ENCODE peak calls at places on chromosomes 1 and 21, in eight cellular contexts. One of them, this sample, is unnamed.
A peak's percentile ranks its signal among the peaks of the same experiment; 100 is the strongest.

GRCh38 chr1:161099090-161099802 is 1.1 kb downstream of the KLHDC9 start:
- DNase-seq in lung: no peak
- DNase-seq in SK-N-SH: no peak
- DNase-seq in AG10803: no peak
- DNase-seq in brain microvascular endothelial cell: no peak
- DNase-seq in pancreas: no peak
- DNase-seq in A549: no peak
- DNase-seq in AG04449: no peak
- DNase-seq in this sample: no peak

GRCh38 chr1:65025794-65026193 is 59.4 kb upstream of the JAK1 start:
- DNase-seq in pancreas: no peak
- DNase-seq in brain microvascular endothelial cell: no peak
- DNase-seq in A549: no peak
- DNase-seq in lung: no peak
- DNase-seq in AG10803: no peak
- DNase-seq in AG04449: no peak
- DNase-seq in SK-N-SH: no peak
- DNase-seq in this sample: no peak

GRCh38 chr1:52588027-52588426 is 14.1 kb upstream of the GPX7 start:
- DNase-seq in SK-N-SH: no peak
- DNase-seq in brain microvascular endothelial cell: no peak
- DNase-seq in pancreas: no peak
- DNase-seq in lung: no peak
- DNase-seq in AG10803: no peak
- DNase-seq in AG04449: no peak
- DNase-seq in A549: no peak
- DNase-seq in this sample: no peak

GRCh38 chr1:64469121-64469520 is 808 bp upstream of the CACHD1 start:
- DNase-seq in AG10803: no peak
- DNase-seq in brain microvascular endothelial cell: no peak
- DNase-seq in lung: no peak
- DNase-seq in AG04449: no peak
- DNase-seq in A549: no peak
- DNase-seq in pancreas: peak; percentile 92
- DNase-seq in SK-N-SH: no peak
- DNase-seq in this sample: no peak

GRCh38 chr21:37461494-37461893 is 94.9 kb downstream of the DYRK1A start:
- DNase-seq in AG04449: no peak
- DNase-seq in lung: no peak
- DNase-seq in pancreas: no peak
- DNase-seq in AG10803: peak; percentile 58
- DNase-seq in A549: no peak
- DNase-seq in SK-N-SH: no peak
- DNase-seq in brain microvascular endothelial cell: no peak
- DNase-seq in this sample: no peak

GRCh38 chr21:41639766-41640165 is 127.1 kb downstream of the RIPK4 start:
- DNase-seq in A549: no peak
- DNase-seq in AG10803: no peak
- DNase-seq in SK-N-SH: no peak
- DNase-seq in brain microvascular endothelial cell: no peak
- DNase-seq in AG04449: no peak
- DNase-seq in pancreas: no peak
- DNase-seq in lung: no peak
- DNase-seq in this sample: no peak

GRCh38 chr1:181134543-181135461 is 46.3 kb downstream of the IER5 start:
- DNase-seq in pancreas: peak; percentile 76
- DNase-seq in lung: no peak
- DNase-seq in AG10803: peak; percentile 96
- DNase-seq in brain microvascular endothelial cell: peak; percentile 49
- DNase-seq in AG04449: peak; percentile 68
- DNase-seq in A549: no peak
- DNase-seq in SK-N-SH: peak; percentile 55
- DNase-seq in this sample: peak; percentile 79

GRCh38 chr21:46455575-46456385 is 2.9 kb upstream of the DIP2A start:
- DNase-seq in lung: no peak
- DNase-seq in brain microvascular endothelial cell: peak; percentile 58
- DNase-seq in AG10803: peak; percentile 37
- DNase-seq in SK-N-SH: no peak
- DNase-seq in A549: no peak
- DNase-seq in AG04449: no peak
- DNase-seq in pancreas: no peak
- DNase-seq in this sample: no peak

GRCh38 chr1:179025975-179026812 is 500 bp downstream of the FAM20B start:
- DNase-seq in pancreas: peak; percentile 82
- DNase-seq in lung: peak; percentile 81
- DNase-seq in AG10803: peak; percentile 44
- DNase-seq in AG04449: no peak
- DNase-seq in A549: peak; percentile 77
- DNase-seq in SK-N-SH: peak; percentile 93
- DNase-seq in brain microvascular endothelial cell: peak; percentile 32
- DNase-seq in this sample: no peak

GRCh38 chr1:43423672-43424550 is 29.8 kb downstream of the HYI start:
- DNase-seq in A549: no peak
- DNase-seq in AG04449: no peak
- DNase-seq in AG10803: no peak
- DNase-seq in lung: no peak
- DNase-seq in brain microvascular endothelial cell: no peak
- DNase-seq in pancreas: no peak
- DNase-seq in SK-N-SH: no peak
- DNase-seq in this sample: peak; percentile 16

GRCh38 chr1:111725192-111725591 is 14.0 kb downstream of the INKA2 start:
- DNase-seq in AG04449: no peak
- DNase-seq in lung: no peak
- DNase-seq in A549: no peak
- DNase-seq in brain microvascular endothelial cell: no peak
- DNase-seq in pancreas: no peak
- DNase-seq in SK-N-SH: no peak
- DNase-seq in AG10803: no peak
- DNase-seq in this sample: no peak

GRCh38 chr1:181043025-181043880 is 9.5 kb downstream of the MR1 start:
- DNase-seq in A549: no peak
- DNase-seq in AG10803: peak; percentile 49
- DNase-seq in SK-N-SH: no peak
- DNase-seq in lung: peak; percentile 74
- DNase-seq in AG04449: no peak
- DNase-seq in pancreas: no peak
- DNase-seq in brain microvascular endothelial cell: no peak
- DNase-seq in this sample: no peak

GRCh38 chr1:234656981-234657651 is 47.1 kb upstream of the IRF2BP2 start:
- DNase-seq in lung: no peak
- DNase-seq in AG10803: peak; percentile 89
- DNase-seq in A549: peak; percentile 85
- DNase-seq in AG04449: peak; percentile 74
- DNase-seq in SK-N-SH: peak; percentile 39
- DNase-seq in brain microvascular endothelial cell: peak; percentile 99
- DNase-seq in pancreas: no peak
- DNase-seq in this sample: peak; percentile 16

GRCh38 chr1:90074555-90075315 is 79.8 kb downstream of the ZNF326 start:
- DNase-seq in pancreas: no peak
- DNase-seq in lung: no peak
- DNase-seq in A549: no peak
- DNase-seq in brain microvascular endothelial cell: no peak
- DNase-seq in SK-N-SH: no peak
- DNase-seq in AG10803: peak; percentile 8
- DNase-seq in AG04449: no peak
- DNase-seq in this sample: no peak

GRCh38 chr1:165666152-165666551 is 32.2 kb downstream of the ALDH9A1 start:
- DNase-seq in pancreas: no peak
- DNase-seq in A549: no peak
- DNase-seq in AG04449: peak; percentile 29
- DNase-seq in AG10803: peak; percentile 66
- DNase-seq in lung: no peak
- DNase-seq in brain microvascular endothelial cell: no peak
- DNase-seq in SK-N-SH: no peak
- DNase-seq in this sample: no peak

GRCh38 chr1:147167361-147167760 is 4.9 kb downstream of the PRKAB2 start:
- DNase-seq in A549: peak; percentile 28
- DNase-seq in brain microvascular endothelial cell: peak; percentile 76
- DNase-seq in SK-N-SH: no peak
- DNase-seq in AG10803: peak; percentile 97
- DNase-seq in AG04449: peak; percentile 93
- DNase-seq in pancreas: no peak
- DNase-seq in lung: no peak
- DNase-seq in this sample: no peak

GRCh38 chr1:87045757-87046422 is 131.5 kb downstream of the HS2ST1 start:
- DNase-seq in pancreas: no peak
- DNase-seq in AG10803: no peak
- DNase-seq in SK-N-SH: no peak
- DNase-seq in brain microvascular endothelial cell: peak; percentile 13
- DNase-seq in lung: no peak
- DNase-seq in AG04449: no peak
- DNase-seq in A549: no peak
- DNase-seq in this sample: no peak

GRCh38 chr1:21451212-21451611 is 11.3 kb downstream of the NBPF3 start:
- DNase-seq in pancreas: no peak
- DNase-seq in A549: no peak
- DNase-seq in lung: no peak
- DNase-seq in brain microvascular endothelial cell: no peak
- DNase-seq in AG04449: peak; percentile 68
- DNase-seq in AG10803: peak; percentile 90
- DNase-seq in SK-N-SH: no peak
- DNase-seq in this sample: no peak

GRCh38 chr1:161222175-161223019 is 1.0 kb downstream of the APOA2 start:
- DNase-seq in lung: no peak
- DNase-seq in AG10803: no peak
- DNase-seq in AG04449: no peak
- DNase-seq in SK-N-SH: no peak
- DNase-seq in pancreas: no peak
- DNase-seq in brain microvascular endothelial cell: no peak
- DNase-seq in A549: no peak
- DNase-seq in this sample: no peak

GRCh38 chr21:37364722-37365121 is 1.9 kb upstream of the DYRK1A start:
- DNase-seq in AG10803: no peak
- DNase-seq in lung: no peak
- DNase-seq in pancreas: no peak
- DNase-seq in brain microvascular endothelial cell: no peak
- DNase-seq in AG04449: no peak
- DNase-seq in SK-N-SH: no peak
- DNase-seq in A549: no peak
- DNase-seq in this sample: no peak

GRCh38 chr1:159009287-159009686 is 420 bp upstream of the IFI16 start:
- DNase-seq in SK-N-SH: no peak
- DNase-seq in pancreas: no peak
- DNase-seq in AG04449: no peak
- DNase-seq in A549: no peak
- DNase-seq in AG10803: no peak
- DNase-seq in brain microvascular endothelial cell: no peak
- DNase-seq in lung: no peak
- DNase-seq in this sample: no peak
- H3K4me3 ChIP-seq in SK-N-SH: peak overlapping the region; percentile 74
- H3K4me3 ChIP-seq in pancreas: peak overlapping the region; percentile 36
- H3K4me3 ChIP-seq in AG04449: peak overlapping the region; percentile 60
- H3K4me3 ChIP-seq in A549: peak overlapping the region; percentile 15
- H3K4me3 ChIP-seq in AG10803: peak overlapping the region; percentile 70
- H3K4me3 ChIP-seq in brain microvascular endothelial cell: peak overlapping the region; percentile 3
- H3K4me3 ChIP-seq in lung: no peak overlapping the region
- H3K4me3 ChIP-seq in this sample: peak overlapping the region; percentile 84

GRCh38 chr1:29383972-29384371 is 147.7 kb downstream of the PTPRU start:
- DNase-seq in pancreas: no peak
- DNase-seq in AG10803: peak; percentile 48
- DNase-seq in AG04449: no peak
- DNase-seq in SK-N-SH: no peak
- DNase-seq in A549: no peak
- DNase-seq in brain microvascular endothelial cell: peak; percentile 4
- DNase-seq in lung: no peak
- DNase-seq in this sample: no peak

GRCh38 chr1:29382851-29383588 is 146.7 kb downstream of the PTPRU start:
- DNase-seq in pancreas: no peak
- DNase-seq in AG10803: no peak
- DNase-seq in A549: no peak
- DNase-seq in AG04449: no peak
- DNase-seq in SK-N-SH: no peak
- DNase-seq in lung: no peak
- DNase-seq in brain microvascular endothelial cell: no peak
- DNase-seq in this sample: no peak

GRCh38 chr1:29380532-29380931 is 144.2 kb downstream of the PTPRU start:
- DNase-seq in pancreas: no peak
- DNase-seq in AG10803: peak; percentile 4
- DNase-seq in brain microvascular endothelial cell: no peak
- DNase-seq in lung: no peak
- DNase-seq in SK-N-SH: no peak
- DNase-seq in AG04449: no peak
- DNase-seq in A549: no peak
- DNase-seq in this sample: no peak

GRCh38 chr1:29381426-29381825 is 145.1 kb downstream of the PTPRU start:
- DNase-seq in AG10803: no peak
- DNase-seq in pancreas: no peak
- DNase-seq in lung: no peak
- DNase-seq in brain microvascular endothelial cell: no peak
- DNase-seq in SK-N-SH: no peak
- DNase-seq in A549: no peak
- DNase-seq in AG04449: no peak
- DNase-seq in this sample: no peak

DNA sequence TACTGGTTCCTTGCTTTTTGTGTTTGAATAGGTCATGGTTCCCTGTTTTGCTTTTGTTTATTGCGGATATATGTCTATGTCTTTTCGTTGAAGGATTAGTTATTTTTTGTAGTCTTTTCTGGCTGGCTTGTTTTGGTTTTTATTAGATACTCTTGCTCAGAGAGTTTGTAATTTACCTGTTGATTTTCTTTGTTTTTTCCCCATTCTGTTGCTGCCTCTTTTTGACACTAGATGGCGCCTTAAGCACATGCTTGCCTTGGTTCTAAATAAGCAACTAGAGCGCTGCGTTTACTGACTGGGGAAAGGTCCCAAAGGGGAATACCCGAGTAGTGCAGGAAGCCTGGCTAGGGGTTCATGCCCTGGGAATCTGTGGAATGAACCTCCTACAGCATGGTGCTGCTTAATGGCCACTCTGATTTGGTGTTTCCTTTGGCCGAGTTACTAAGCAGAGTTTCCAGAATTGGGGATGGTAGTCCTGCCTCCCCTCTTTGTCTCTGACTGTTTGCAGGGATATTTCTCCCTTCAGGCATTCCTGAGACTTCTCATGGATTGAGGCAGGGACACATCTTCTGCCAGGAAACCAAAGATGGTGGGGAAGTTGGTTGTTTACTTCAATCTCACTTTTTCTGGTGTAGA is 143.2 kb downstream of the PTPRU start:
- DNase-seq in A549: no peak
- DNase-seq in pancreas: no peak
- DNase-seq in brain microvascular endothelial cell: peak; percentile 50
- DNase-seq in AG10803: peak; percentile 8
- DNase-seq in AG04449: no peak
- DNase-seq in SK-N-SH: peak; percentile 25
- DNase-seq in lung: no peak
- DNase-seq in this sample: no peak
- TF ChIP-seq CTCF in A549: peak; percentile 28
- TF ChIP-seq CTCF in pancreas: no peak
- TF ChIP-seq CTCF in brain microvascular endothelial cell: peak; percentile 75
- TF ChIP-seq CTCF in AG10803: peak; percentile 47
- TF ChIP-seq CTCF in AG04449: peak; percentile 39
- TF ChIP-seq CTCF in SK-N-SH: peak; percentile 60
- TF ChIP-seq CTCF in lung: peak; percentile 0
- TF ChIP-seq CTCF in this sample: peak; percentile 63

GRCh38 chr1:163202833-163203451 is at the start of gene RGS5:
- DNase-seq in A549: no peak
- DNase-seq in pancreas: no peak
- DNase-seq in SK-N-SH: peak; percentile 73
- DNase-seq in brain microvascular endothelial cell: peak; percentile 3
- DNase-seq in AG10803: peak; percentile 53
- DNase-seq in lung: no peak
- DNase-seq in AG04449: no peak
- DNase-seq in this sample: no peak
- H3K4me3 ChIP-seq in A549: no peak within 1 kb of the TSS
- H3K4me3 ChIP-seq in pancreas: no peak within 1 kb of the TSS
- H3K4me3 ChIP-seq in SK-N-SH: peak within 1 kb of the TSS; percentile 66
- H3K4me3 ChIP-seq in brain microvascular endothelial cell: no peak within 1 kb of the TSS
- H3K4me3 ChIP-seq in AG10803: no peak within 1 kb of the TSS
- H3K4me3 ChIP-seq in lung: peak within 1 kb of the TSS; percentile 16
- H3K4me3 ChIP-seq in AG04449: no peak within 1 kb of the TSS
- H3K4me3 ChIP-seq in this sample: no peak within 1 kb of the TSS

GRCh38 chr1:119225831-119226230 is 85.4 kb upstream of the WARS2 start:
- DNase-seq in brain microvascular endothelial cell: no peak
- DNase-seq in SK-N-SH: no peak
- DNase-seq in lung: no peak
- DNase-seq in AG04449: no peak
- DNase-seq in AG10803: no peak
- DNase-seq in pancreas: no peak
- DNase-seq in A549: no peak
- DNase-seq in this sample: no peak
- TF ChIP-seq CTCF in brain microvascular endothelial cell: no peak
- TF ChIP-seq CTCF in SK-N-SH: no peak
- TF ChIP-seq CTCF in lung: no peak
- TF ChIP-seq CTCF in AG04449: no peak
- TF ChIP-seq CTCF in AG10803: no peak
- TF ChIP-seq CTCF in pancreas: no peak
- TF ChIP-seq CTCF in A549: no peak
- TF ChIP-seq CTCF in this sample: peak; percentile 12

This sample was measured in GM12864.